ENCODE peak calls at places on chromosomes 5 and 9, in ten cellular contexts. One of them, this sample, is unnamed. For H3K36me3, the result is how much of the 10 kb centered on the place peaks cover.

GRCh38 chr5:65455064-65455463 is 26.7 kb downstream of the ADAMTS6 start:
- DNase-seq in K562: no peak
- DNase-seq in stomach: no peak
- DNase-seq in HepG2: no peak
- DNase-seq in GM23338: no peak
- DNase-seq in breast epithelium: no peak
- DNase-seq in sigmoid colon: no peak
- DNase-seq in prostate gland: no peak
- DNase-seq in HCT116: no peak
- DNase-seq in GM12878: no peak
- DNase-seq in this sample: no peak

GRCh38 chr5:95712347-95712958 is 18.7 kb upstream of the RHOBTB3 start:
- DNase-seq in K562: peak
- DNase-seq in stomach: no peak
- DNase-seq in GM23338: peak
- DNase-seq in breast epithelium: no peak
- DNase-seq in sigmoid colon: no peak
- DNase-seq in GM12878: no peak
- DNase-seq in HCT116: peak
- DNase-seq in HepG2: no peak
- DNase-seq in prostate gland: no peak
- DNase-seq in this sample: no peak

GRCh38 chr5:60352992-60353391 is 347.0 kb downstream of the DEPDC1B start:
- DNase-seq in stomach: peak
- DNase-seq in prostate gland: no peak
- DNase-seq in sigmoid colon: no peak
- DNase-seq in HCT116: no peak
- DNase-seq in breast epithelium: no peak
- DNase-seq in HepG2: no peak
- DNase-seq in GM23338: peak
- DNase-seq in K562: no peak
- DNase-seq in GM12878: no peak
- DNase-seq in this sample: no peak

GRCh38 chr9:6055213-6055612 is 39.8 kb upstream of the RANBP6 start:
- DNase-seq in K562: peak
- DNase-seq in stomach: peak
- DNase-seq in sigmoid colon: no peak
- DNase-seq in HCT116: peak
- DNase-seq in prostate gland: peak
- DNase-seq in HepG2: peak
- DNase-seq in GM23338: peak
- DNase-seq in breast epithelium: no peak
- DNase-seq in GM12878: peak
- DNase-seq in this sample: no peak

GRCh38 chr5:112417931-112418358 is 1.1 kb downstream of the EPB41L4A start:
- DNase-seq in sigmoid colon: no peak
- DNase-seq in HepG2: no peak
- DNase-seq in GM12878: peak
- DNase-seq in stomach: peak
- DNase-seq in HCT116: no peak
- DNase-seq in breast epithelium: peak
- DNase-seq in GM23338: peak
- DNase-seq in prostate gland: peak
- DNase-seq in K562: no peak
- DNase-seq in this sample: no peak

GRCh38 chr5:132228241-132229035 is 785 bp upstream of the P4HA2 start:
- DNase-seq in K562: no peak
- DNase-seq in breast epithelium: no peak
- DNase-seq in GM23338: peak
- DNase-seq in prostate gland: no peak
- DNase-seq in sigmoid colon: peak
- DNase-seq in HepG2: no peak
- DNase-seq in HCT116: no peak
- DNase-seq in GM12878: no peak
- DNase-seq in stomach: no peak
- DNase-seq in this sample: no peak

GRCh38 chr9:93640027-93640426 is 63.6 kb downstream of the PHF2 start:
- DNase-seq in HCT116: no peak
- DNase-seq in GM23338: no peak
- DNase-seq in K562: no peak
- DNase-seq in stomach: no peak
- DNase-seq in prostate gland: no peak
- DNase-seq in HepG2: no peak
- DNase-seq in GM12878: no peak
- DNase-seq in sigmoid colon: no peak
- DNase-seq in breast epithelium: no peak
- DNase-seq in this sample: no peak

GRCh38 chr5:26148569-26149107 is 889.7 kb downstream of the CDH9 start:
- DNase-seq in breast epithelium: no peak
- DNase-seq in HepG2: no peak
- DNase-seq in prostate gland: no peak
- DNase-seq in GM12878: no peak
- DNase-seq in stomach: no peak
- DNase-seq in K562: no peak
- DNase-seq in HCT116: no peak
- DNase-seq in GM23338: peak
- DNase-seq in sigmoid colon: no peak
- DNase-seq in this sample: no peak

GRCh38 chr9:80874276-80874675 is 815.1 kb downstream of the TLE1 start:
- DNase-seq in prostate gland: no peak
- DNase-seq in HCT116: no peak
- DNase-seq in sigmoid colon: no peak
- DNase-seq in HepG2: no peak
- DNase-seq in stomach: no peak
- DNase-seq in GM23338: no peak
- DNase-seq in breast epithelium: no peak
- DNase-seq in GM12878: no peak
- DNase-seq in K562: no peak
- DNase-seq in this sample: no peak

GRCh38 chr5:176536132-176536901 is 885 bp downstream of the RNF44 start:
- DNase-seq in prostate gland: peak
- DNase-seq in HepG2: peak
- DNase-seq in stomach: peak
- DNase-seq in GM23338: peak
- DNase-seq in breast epithelium: peak
- DNase-seq in GM12878: no peak
- DNase-seq in K562: peak
- DNase-seq in sigmoid colon: peak
- DNase-seq in HCT116: no peak
- DNase-seq in this sample: peak

GRCh38 chr9:5315187-5315923 is 10.8 kb upstream of the RLN2 start:
- DNase-seq in GM12878: no peak
- DNase-seq in prostate gland: no peak
- DNase-seq in K562: no peak
- DNase-seq in breast epithelium: no peak
- DNase-seq in stomach: no peak
- DNase-seq in HepG2: no peak
- DNase-seq in GM23338: no peak
- DNase-seq in sigmoid colon: no peak
- DNase-seq in HCT116: no peak
- DNase-seq in this sample: no peak

GRCh38 chr5:154767537-154767936 is 12.4 kb downstream of the LARP1 start:
- DNase-seq in HepG2: no peak
- DNase-seq in GM23338: no peak
- DNase-seq in sigmoid colon: no peak
- DNase-seq in GM12878: no peak
- DNase-seq in stomach: no peak
- DNase-seq in breast epithelium: no peak
- DNase-seq in K562: no peak
- DNase-seq in prostate gland: no peak
- DNase-seq in HCT116: no peak
- DNase-seq in this sample: no peak

GRCh38 chr5:115329475-115329874 is 33.0 kb upstream of the CCDC112 start:
- DNase-seq in HCT116: no peak
- DNase-seq in breast epithelium: no peak
- DNase-seq in prostate gland: no peak
- DNase-seq in stomach: no peak
- DNase-seq in GM23338: peak
- DNase-seq in K562: no peak
- DNase-seq in GM12878: no peak
- DNase-seq in sigmoid colon: no peak
- DNase-seq in HepG2: no peak
- DNase-seq in this sample: no peak

GRCh38 chr9:4923580-4924544 is 61.2 kb upstream of the JAK2 start:
- DNase-seq in stomach: no peak
- DNase-seq in HCT116: no peak
- DNase-seq in GM23338: peak
- DNase-seq in prostate gland: no peak
- DNase-seq in GM12878: no peak
- DNase-seq in K562: peak
- DNase-seq in breast epithelium: no peak
- DNase-seq in HepG2: peak
- DNase-seq in sigmoid colon: no peak
- DNase-seq in this sample: no peak

GRCh38 chr9:35028341-35028740 is 38.8 kb downstream of the DNAJB5 start:
- DNase-seq in breast epithelium: no peak
- DNase-seq in sigmoid colon: no peak
- DNase-seq in GM12878: no peak
- DNase-seq in GM23338: no peak
- DNase-seq in prostate gland: no peak
- DNase-seq in HCT116: no peak
- DNase-seq in HepG2: no peak
- DNase-seq in K562: no peak
- DNase-seq in stomach: no peak
- DNase-seq in this sample: no peak

GRCh38 chr9:89114741-89115140 is 63.9 kb downstream of the SHC3 start:
- DNase-seq in K562: no peak
- DNase-seq in HepG2: no peak
- DNase-seq in prostate gland: no peak
- DNase-seq in sigmoid colon: no peak
- DNase-seq in GM12878: no peak
- DNase-seq in GM23338: no peak
- DNase-seq in HCT116: no peak
- DNase-seq in breast epithelium: no peak
- DNase-seq in stomach: no peak
- DNase-seq in this sample: no peak

DNA sequence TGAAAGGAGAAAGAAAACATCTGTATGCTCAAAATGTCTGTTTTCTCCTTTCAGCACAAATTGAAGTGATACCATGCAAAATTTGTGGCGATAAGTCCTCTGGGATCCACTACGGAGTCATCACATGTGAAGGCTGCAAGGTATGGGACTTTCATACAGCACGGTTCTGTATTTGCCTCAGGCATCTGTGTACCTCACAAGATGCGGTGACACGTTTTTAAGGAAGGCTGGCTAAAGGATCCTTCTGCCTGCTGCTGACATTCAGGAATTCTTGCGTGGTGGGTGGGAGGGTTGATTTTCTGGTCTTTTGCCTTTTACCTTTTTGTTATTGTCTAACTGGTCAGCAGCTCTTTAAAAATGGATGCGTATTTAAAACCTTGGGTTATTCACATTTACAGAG is 133.1 kb downstream of the RORB start:
- DNase-seq in K562: no peak
- DNase-seq in HCT116: no peak
- DNase-seq in stomach: no peak
- DNase-seq in sigmoid colon: no peak
- DNase-seq in GM23338: peak
- DNase-seq in HepG2: no peak
- DNase-seq in prostate gland: no peak
- DNase-seq in breast epithelium: no peak
- DNase-seq in GM12878: no peak
- DNase-seq in this sample: no peak
- TF ChIP-seq POLR2AphosphoS5 in K562: no peak
- TF ChIP-seq POLR2AphosphoS5 in HCT116: no peak
- TF ChIP-seq POLR2AphosphoS5 in stomach: no peak
- TF ChIP-seq POLR2AphosphoS5 in sigmoid colon: no peak
- TF ChIP-seq POLR2AphosphoS5 in GM23338: no peak
- TF ChIP-seq POLR2AphosphoS5 in HepG2: no peak
- TF ChIP-seq POLR2AphosphoS5 in prostate gland: no peak
- TF ChIP-seq POLR2AphosphoS5 in breast epithelium: no peak
- TF ChIP-seq POLR2AphosphoS5 in GM12878: no peak
- TF ChIP-seq POLR2AphosphoS5 in this sample: no peak

GRCh38 chr5:98880151-98880550 is 48.7 kb downstream of the CHD1 start:
- DNase-seq in GM23338: no peak
- DNase-seq in GM12878: no peak
- DNase-seq in HCT116: no peak
- DNase-seq in K562: no peak
- DNase-seq in prostate gland: no peak
- DNase-seq in stomach: no peak
- DNase-seq in sigmoid colon: no peak
- DNase-seq in breast epithelium: no peak
- DNase-seq in HepG2: no peak
- DNase-seq in this sample: no peak
- H3K36me3 ChIP-seq in GM23338: under half
- H3K36me3 ChIP-seq in GM12878: under half
- H3K36me3 ChIP-seq in HCT116: under half
- H3K36me3 ChIP-seq in K562: half or more
- H3K36me3 ChIP-seq in prostate gland: under half
- H3K36me3 ChIP-seq in stomach: under half
- H3K36me3 ChIP-seq in sigmoid colon: under half
- H3K36me3 ChIP-seq in breast epithelium: under half
- H3K36me3 ChIP-seq in HepG2: half or more
- H3K36me3 ChIP-seq in this sample: half or more

DNA sequence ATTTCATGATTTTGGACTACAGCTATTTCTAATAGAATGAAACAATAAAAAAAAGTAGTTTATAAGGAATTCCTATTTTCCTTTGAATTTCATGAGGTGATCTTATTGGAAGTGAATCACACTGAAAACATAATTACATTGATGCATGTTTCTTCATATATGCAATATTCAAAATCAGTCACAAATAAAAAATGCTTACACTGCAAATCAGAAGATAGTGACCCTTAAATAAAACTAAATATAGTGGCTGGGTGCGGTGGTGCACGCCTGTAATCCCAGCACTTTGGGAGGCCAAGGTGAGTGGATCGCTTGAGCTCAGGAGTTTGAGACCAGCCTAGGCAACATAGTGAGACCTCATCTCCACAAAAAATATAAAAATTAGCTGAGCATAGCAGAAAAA is 79.5 kb downstream of the CDC14B start:
- DNase-seq in GM23338: no peak
- DNase-seq in GM12878: no peak
- DNase-seq in prostate gland: no peak
- DNase-seq in HCT116: no peak
- DNase-seq in K562: no peak
- DNase-seq in sigmoid colon: no peak
- DNase-seq in HepG2: no peak
- DNase-seq in stomach: no peak
- DNase-seq in breast epithelium: no peak
- DNase-seq in this sample: no peak
- TF ChIP-seq POLR2AphosphoS5 in GM23338: no peak
- TF ChIP-seq POLR2AphosphoS5 in GM12878: no peak
- TF ChIP-seq POLR2AphosphoS5 in prostate gland: no peak
- TF ChIP-seq POLR2AphosphoS5 in HCT116: no peak
- TF ChIP-seq POLR2AphosphoS5 in K562: no peak
- TF ChIP-seq POLR2AphosphoS5 in sigmoid colon: no peak
- TF ChIP-seq POLR2AphosphoS5 in HepG2: no peak
- TF ChIP-seq POLR2AphosphoS5 in stomach: no peak
- TF ChIP-seq POLR2AphosphoS5 in breast epithelium: no peak
- TF ChIP-seq POLR2AphosphoS5 in this sample: no peak

DNA sequence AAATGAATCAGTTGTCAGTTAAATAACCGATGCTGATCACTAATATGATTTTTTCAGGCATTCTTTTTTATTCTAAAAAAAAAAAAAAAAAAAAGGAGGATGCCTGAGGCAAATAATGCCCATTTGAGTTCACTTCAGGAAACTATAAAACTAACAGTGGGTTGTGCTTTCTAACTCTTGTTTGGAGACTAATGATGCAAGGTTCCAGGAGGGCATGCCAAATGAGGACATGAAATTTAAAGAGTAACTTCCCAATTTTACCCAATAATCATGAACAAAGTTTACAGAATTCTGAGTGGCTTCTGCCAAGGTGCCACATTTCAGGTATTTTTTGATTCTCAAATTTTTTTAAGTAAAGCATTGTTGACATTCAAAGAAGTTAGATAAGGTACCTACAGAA is 41.0 kb downstream of the CEP120 start:
- DNase-seq in sigmoid colon: no peak
- DNase-seq in HCT116: no peak
- DNase-seq in K562: no peak
- DNase-seq in prostate gland: no peak
- DNase-seq in breast epithelium: no peak
- DNase-seq in HepG2: no peak
- DNase-seq in GM23338: no peak
- DNase-seq in stomach: no peak
- DNase-seq in GM12878: no peak
- DNase-seq in this sample: no peak
- H3K36me3 ChIP-seq in sigmoid colon: under half
- H3K36me3 ChIP-seq in HCT116: under half
- H3K36me3 ChIP-seq in K562: half or more
- H3K36me3 ChIP-seq in prostate gland: under half
- H3K36me3 ChIP-seq in breast epithelium: under half
- H3K36me3 ChIP-seq in HepG2: under half
- H3K36me3 ChIP-seq in GM23338: under half
- H3K36me3 ChIP-seq in stomach: under half
- H3K36me3 ChIP-seq in GM12878: under half
- H3K36me3 ChIP-seq in this sample: half or more